ENCODE peak calls at places on chromosome 4, in eight cellular contexts. E, I, W, L, P, S, G and T are unnamed samples.

GRCh38 chr4:117971406-117971805 is 62.9 kb upstream of the NDST3 start:
- DNase-seq in E (no peak), I (peak; percentile 35), W (no peak), L (no peak), P (no peak), S (no peak), G (peak; percentile 24), T (no peak)

GRCh38 chr4:101076032-101076431 is 271.3 kb downstream of the PPP3CA start:
- DNase-seq in E (no peak), I (no peak), W (no peak), L (no peak), P (no peak), S (no peak), G (no peak), T (no peak)

GRCh38 chr4:55396305-55397023 is 707 bp downstream of the TMEM165 start:
- DNase-seq in E (peak; percentile 38), I (peak; percentile 43), W (no peak), L (no peak), P (no peak), S (peak; percentile 25), G (no peak), T (no peak)

GRCh38 chr4:52588771-52589591 is 70.1 kb downstream of the USP46 start:
- DNase-seq in E (no peak), I (peak; percentile 97), W (no peak), L (no peak), P (no peak), S (no peak), G (no peak), T (no peak)

GRCh38 chr4:1691737-1692373 is 7.7 kb upstream of the FAM53A start:
- DNase-seq in E (no peak), I (no peak), W (no peak), L (no peak), P (no peak), S (no peak), G (no peak), T (no peak)

GRCh38 chr4:98476891-98477290 is 181.5 kb downstream of the TSPAN5 start:
- DNase-seq in E (no peak), I (no peak), W (no peak), L (no peak), P (no peak), S (no peak), G (no peak), T (no peak)

GRCh38 chr4:118221193-118221800 is 131.5 kb downstream of the PRSS12 start:
- DNase-seq in E (no peak), I (no peak), W (no peak), L (no peak), P (no peak), S (no peak), G (no peak), T (peak; percentile 3)

GRCh38 chr4:64582492-64582891 is 173.2 kb upstream of the TECRL start:
- DNase-seq in E (no peak), I (no peak), W (no peak), L (no peak), P (no peak), S (no peak), G (no peak), T (no peak)

GRCh38 chr4:26862381-26862915 is 1.8 kb downstream of the STIM2 start:
- DNase-seq in E (no peak), I (no peak), W (no peak), L (no peak), P (no peak), S (no peak), G (no peak), T (no peak)

GRCh38 chr4:76736434-76736833 is 161.5 kb downstream of the SOWAHB start:
- DNase-seq in E (no peak), I (peak; percentile 64), W (no peak), L (no peak), P (no peak), S (no peak), G (no peak), T (no peak)

GRCh38 chr4:186719925-186720694 is 3.5 kb downstream of the FAT1 start:
- DNase-seq in E (no peak), I (peak; percentile 40), W (no peak), L (no peak), P (no peak), S (no peak), G (no peak), T (no peak)

GRCh38 chr4:4866833-4867744 is 7.6 kb downstream of the MSX1 start:
- DNase-seq in E (no peak), I (no peak), W (no peak), L (no peak), P (no peak), S (no peak), G (no peak), T (no peak)

GRCh38 chr4:11471613-11472012 is 42.9 kb upstream of the HS3ST1 start:
- DNase-seq in E (no peak), I (no peak), W (no peak), L (no peak), P (no peak), S (no peak), G (no peak), T (no peak)
- H3K4me3 ChIP-seq in E (no peak overlapping the region), I (no peak overlapping the region), W (no peak overlapping the region), L (peak overlapping the region; percentile 30), P (peak overlapping the region; percentile 50), S (no peak overlapping the region), G (no peak overlapping the region), T (no peak overlapping the region)

DNA sequence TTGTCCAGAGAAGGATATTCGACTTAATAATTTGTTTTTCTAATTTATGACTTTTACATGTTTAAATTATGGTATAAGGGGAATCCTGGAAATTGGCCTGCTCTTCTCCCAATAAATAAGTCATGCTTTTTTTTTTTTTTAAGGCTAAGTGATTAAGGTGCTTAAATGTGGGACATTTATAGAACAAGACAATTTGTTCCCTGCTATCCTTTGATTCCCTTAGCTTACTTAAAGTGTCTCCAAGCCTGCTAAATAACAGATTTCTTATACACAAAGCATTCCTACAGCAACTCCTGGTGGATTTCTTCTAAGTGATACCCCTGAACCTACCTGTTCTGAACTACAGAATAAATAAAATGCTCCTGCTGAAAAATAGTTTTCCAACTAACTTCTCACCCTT is 233.0 kb upstream of the UGT8 start:
- DNase-seq in E (no peak), I (no peak), W (no peak), L (no peak), P (no peak), S (no peak), G (no peak), T (no peak)
- TF ChIP-seq CTCF in E (no peak), I (no peak), W (no peak), L (no peak), P (no peak), S (no peak), G (no peak), T (no peak)

GRCh38 chr4:74364649-74365491 is at the start of gene EREG:
- DNase-seq in E (no peak), I (peak; percentile 68), W (no peak), L (no peak), P (no peak), S (peak; percentile 33), G (peak; percentile 31), T (peak; percentile 59)
- H3K4me3 ChIP-seq in E (peak within 1 kb of the TSS; percentile 28), I (peak within 1 kb of the TSS; percentile 58), W (peak within 1 kb of the TSS; percentile 25), L (peak within 1 kb of the TSS; percentile 67), P (peak within 1 kb of the TSS; percentile 79), S (peak within 1 kb of the TSS; percentile 69), G (peak within 1 kb of the TSS; percentile 44), T (peak within 1 kb of the TSS; percentile 66)

GRCh38 chr4:166600264-166600663 is 634.0 kb downstream of the SPOCK3 start:
- DNase-seq in E (no peak), I (no peak), W (no peak), L (no peak), P (no peak), S (no peak), G (no peak), T (no peak)

GRCh38 chr4:166594326-166594946 is 639.9 kb downstream of the SPOCK3 start:
- DNase-seq in E (no peak), I (peak; percentile 43), W (no peak), L (no peak), P (no peak), S (peak; percentile 15), G (no peak), T (peak; percentile 6)
- TF ChIP-seq CTCF in E (no peak), I (peak; percentile 40), W (no peak), L (no peak), P (peak; percentile 48), S (peak; percentile 51), G (peak; percentile 70), T (peak; percentile 55)

GRCh38 chr4:81215219-81215892 is at the start of gene PRKG2:
- DNase-seq in E (peak; percentile 59), I (peak; percentile 6), W (no peak), L (no peak), P (no peak), S (no peak), G (no peak), T (no peak)
- H3K4me3 ChIP-seq in E (peak within 1 kb of the TSS; percentile 46), I (peak within 1 kb of the TSS; percentile 77), W (peak within 1 kb of the TSS; percentile 54), L (peak within 1 kb of the TSS; percentile 63), P (peak within 1 kb of the TSS; percentile 68), S (peak within 1 kb of the TSS; percentile 47), G (peak within 1 kb of the TSS; percentile 52), T (peak within 1 kb of the TSS; percentile 25)

DNA sequence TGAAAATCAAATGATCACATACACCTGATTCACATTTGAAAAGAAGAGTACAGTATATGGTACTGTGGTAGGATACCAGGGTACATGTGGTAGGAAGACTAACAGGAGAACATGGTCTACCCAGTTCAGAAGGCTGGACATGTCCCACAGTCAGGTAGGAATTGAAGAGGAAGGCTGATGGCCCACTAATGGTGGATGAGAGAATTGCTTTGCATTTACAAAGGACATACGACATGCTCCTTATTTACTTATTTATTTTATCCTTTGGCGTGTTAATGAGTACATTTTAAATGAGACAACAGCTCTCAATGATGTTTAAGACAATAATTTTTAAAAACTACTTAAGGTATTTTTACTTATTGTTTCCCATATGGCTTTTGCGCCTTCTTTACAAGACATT is 106.7 kb upstream of the BMP2K start:
- DNase-seq in E (no peak), I (no peak), W (no peak), L (no peak), P (no peak), S (peak; percentile 17), G (no peak), T (no peak)
- TF ChIP-seq CTCF in E (no peak), I (peak; percentile 8), W (no peak), L (no peak), P (no peak), S (no peak), G (peak; percentile 12), T (no peak)